ENCODE peak calls at places on chromosome 5, in five cellular contexts. R, Q, E, O and C are unnamed samples.

GRCh38 chr5:104082754-104083153 is 520.2 kb upstream of the NUDT12 start:
- DNase-seq in R (no peak), Q (no peak), E (no peak), O (no peak), C (no peak)

GRCh38 chr5:131082034-131082550 is 83.0 kb downstream of the HINT1 start:
- DNase-seq in R (no peak), Q (no peak), E (no peak), O (no peak), C (peak)

GRCh38 chr5:109958082-109958481 is 268.4 kb downstream of the MAN2A1 start:
- DNase-seq in R (no peak), Q (no peak), E (no peak), O (no peak), C (no peak)

GRCh38 chr5:177498013-177498847 is 826 bp upstream of the PDLIM7 start:
- DNase-seq in R (no peak), Q (peak), E (no peak), O (no peak), C (no peak)

GRCh38 chr5:100900142-100900795 is 2.8 kb downstream of the ST8SIA4 start:
- DNase-seq in R (peak), Q (peak), E (peak), O (no peak), C (no peak)

GRCh38 chr5:10632110-10632903 is 68.4 kb downstream of the ANKRD33B start:
- DNase-seq in R (peak), Q (no peak), E (peak), O (no peak), C (no peak)

GRCh38 chr5:435961-436640 is 6.9 kb upstream of the EXOC3 start:
- DNase-seq in R (peak), Q (peak), E (peak), O (no peak), C (peak)

GRCh38 chr5:61275841-61276240 is 56.2 kb upstream of the ZSWIM6 start:
- DNase-seq in R (peak), Q (peak), E (peak), O (peak), C (peak)

GRCh38 chr5:76813982-76814562 is 4.8 kb upstream of the F2RL1 start:
- DNase-seq in R (no peak), Q (peak), E (peak), O (peak), C (peak)

GRCh38 chr5:60163762-60164161 is 270.2 kb upstream of the PDE4D start:
- DNase-seq in R (no peak), Q (no peak), E (no peak), O (no peak), C (peak)

GRCh38 chr5:60161340-60161934 is 267.9 kb upstream of the PDE4D start:
- DNase-seq in R (peak), Q (peak), E (peak), O (no peak), C (peak)
- TF ChIP-seq CTCF in R (peak), Q (peak), E (peak), O (peak), C (peak)

DNA sequence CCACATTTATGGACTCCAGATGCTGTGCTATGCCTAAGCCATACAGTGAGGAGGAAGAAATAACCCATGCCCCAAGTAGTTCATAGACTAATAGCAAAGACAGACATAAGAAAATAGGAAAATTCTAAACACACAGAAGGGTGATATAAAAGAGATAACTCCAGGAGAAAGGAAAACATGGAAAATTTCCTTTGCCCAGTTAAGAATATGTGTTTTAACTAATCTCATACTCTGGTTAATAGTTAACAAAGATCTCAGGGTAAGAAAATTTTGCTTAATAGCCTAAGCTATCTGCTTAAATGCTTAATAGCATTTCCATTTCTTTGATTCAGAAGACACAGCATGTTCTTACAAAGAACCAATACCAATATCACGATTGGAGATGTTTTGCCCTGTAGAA is 358.0 kb downstream of the MSX2 start:
- DNase-seq in R (no peak), Q (no peak), E (no peak), O (no peak), C (no peak)
- H3K4me3 ChIP-seq in R (no peak), Q (no peak), E (no peak), O (no peak), C (no peak)

GRCh38 chr5:35815089-35815936 is 41.4 kb upstream of the IL7R start:
- DNase-seq in R (peak), Q (peak), E (peak), O (no peak), C (no peak)
- TF ChIP-seq CTCF in R (peak), Q (peak), E (peak), O (peak), C (peak)

GRCh38 chr5:119356384-119357188 is 767 bp downstream of the TNFAIP8 start:
- DNase-seq in R (peak), Q (no peak), E (peak), O (no peak), C (no peak)
- H3K4me3 ChIP-seq in R (peak), Q (peak), E (peak), O (peak), C (peak)

GRCh38 chr5:122916490-122916889 is 71.1 kb downstream of the SNX24 start:
- DNase-seq in R (no peak), Q (no peak), E (no peak), O (no peak), C (no peak)
- TF ChIP-seq CTCF in R (no peak), Q (no peak), E (no peak), O (no peak), C (no peak)

GRCh38 chr5:137122075-137122474 is 377.1 kb downstream of the SPOCK1 start:
- DNase-seq in R (no peak), Q (no peak), E (no peak), O (no peak), C (peak)

GRCh38 chr5:137129906-137130680 is 369.0 kb downstream of the SPOCK1 start:
- DNase-seq in R (no peak), Q (no peak), E (no peak), O (no peak), C (no peak)

GRCh38 chr5:137126829-137127228 is 372.3 kb downstream of the SPOCK1 start:
- DNase-seq in R (no peak), Q (no peak), E (no peak), O (no peak), C (no peak)

GRCh38 chr5:137122558-137122957 is 376.6 kb downstream of the SPOCK1 start:
- DNase-seq in R (no peak), Q (no peak), E (no peak), O (no peak), C (no peak)

GRCh38 chr5:137128012-137128411 is 371.1 kb downstream of the SPOCK1 start:
- DNase-seq in R (no peak), Q (no peak), E (no peak), O (no peak), C (no peak)
- H3K4me3 ChIP-seq in R (no peak), Q (no peak), E (no peak), O (no peak), C (no peak)

GRCh38 chr5:108748354-108749129 is 845 bp downstream of the FER start:
- DNase-seq in R (peak), Q (peak), E (peak), O (peak), C (peak)
- TF ChIP-seq CTCF in R (no peak), Q (peak), E (no peak), O (peak), C (no peak)

GRCh38 chr5:116452774-116453368 is 121.8 kb downstream of the SEMA6A start:
- DNase-seq in R (no peak), Q (no peak), E (no peak), O (no peak), C (no peak)

GRCh38 chr5:116455061-116455460 is 119.6 kb downstream of the SEMA6A start:
- DNase-seq in R (no peak), Q (no peak), E (no peak), O (no peak), C (peak)

GRCh38 chr5:116453920-116454319 is 120.7 kb downstream of the SEMA6A start:
- DNase-seq in R (no peak), Q (no peak), E (no peak), O (no peak), C (peak)

GRCh38 chr5:116456036-116456435 is 118.6 kb downstream of the SEMA6A start:
- DNase-seq in R (no peak), Q (no peak), E (no peak), O (no peak), C (peak)

DNA sequence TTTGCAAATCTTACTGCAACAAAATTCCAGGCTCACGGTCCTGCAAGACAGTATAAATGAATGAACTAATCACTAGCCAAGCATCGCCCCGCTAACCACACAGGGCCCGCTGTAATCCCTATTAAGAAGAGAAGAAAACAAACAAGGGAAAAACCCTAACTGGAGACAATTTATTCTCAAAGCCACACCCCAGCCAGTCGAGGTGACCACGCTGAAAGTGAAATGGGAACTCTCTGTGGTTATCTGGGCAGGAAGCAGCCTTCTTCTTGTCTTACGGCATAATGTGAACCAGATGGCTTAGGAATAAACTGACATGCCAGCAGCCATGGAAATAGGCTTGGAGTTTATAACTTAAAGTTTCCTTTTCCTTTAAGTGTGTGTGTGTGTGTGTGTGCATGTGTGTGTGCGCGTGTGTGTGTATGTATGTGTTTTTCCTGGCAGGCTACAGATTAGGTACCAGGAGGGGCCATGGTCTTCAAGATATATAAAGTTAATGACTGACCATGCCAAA is 120.2 kb downstream of the SEMA6A start:
- DNase-seq in R (peak), Q (no peak), E (peak), O (peak), C (peak)
- H3K4me3 ChIP-seq in R (no peak), Q (no peak), E (peak), O (peak), C (peak)

GRCh38 chr5:34574976-34575467 is 81.1 kb upstream of the RAI14 start:
- DNase-seq in R (no peak), Q (no peak), E (no peak), O (no peak), C (no peak)

GRCh38 chr5:34576849-34577248 is 79.3 kb upstream of the RAI14 start:
- DNase-seq in R (no peak), Q (peak), E (no peak), O (no peak), C (peak)

GRCh38 chr5:34580983-34581382 is 75.1 kb upstream of the RAI14 start:
- DNase-seq in R (no peak), Q (no peak), E (no peak), O (no peak), C (no peak)

GRCh38 chr5:34578962-34579361 is 77.2 kb upstream of the RAI14 start:
- DNase-seq in R (no peak), Q (no peak), E (no peak), O (no peak), C (no peak)

GRCh38 chr5:34577267-34577666 is 78.9 kb upstream of the RAI14 start:
- DNase-seq in R (no peak), Q (no peak), E (no peak), O (no peak), C (no peak)
- TF ChIP-seq CTCF in R (no peak), Q (no peak), E (no peak), O (no peak), C (no peak)

GRCh38 chr5:143349127-143349526 is 54.4 kb downstream of the NR3C1 start:
- DNase-seq in R (no peak), Q (peak), E (no peak), O (no peak), C (no peak)
- H3K4me3 ChIP-seq in R (no peak), Q (no peak), E (no peak), O (no peak), C (no peak)